ENCODE peak calls at places on chromosomes 11 and 22, in six cellular contexts. X is heart right ventricle, J is left lung, A is BE2C, L is mammary epithelial cell, Z is Panc1. Y is an unnamed sample.
A peak's percentile ranks its signal among the peaks of the same experiment; 100 is the strongest.

GRCh38 chr11:106706355-106706754 is 311.9 kb downstream of the GUCY1A2 start:
- DNase-seq in Z (peak; percentile 79), X (no peak), L (peak; percentile 86), A (no peak), J (no peak), Y (no peak)

GRCh38 chr11:11620966-11621880 is 582 bp downstream of the GALNT18 start:
- DNase-seq in X (peak; percentile 50), A (no peak), J (peak; percentile 51), Z (no peak), L (peak; percentile 58), Y (peak; percentile 84)

GRCh38 chr11:79686703-79687419 is 246.0 kb upstream of the TENM4 start:
- DNase-seq in X (no peak), A (no peak), J (no peak), L (no peak), Z (no peak), Y (no peak)

GRCh38 chr22:43889366-43890253 is 2.2 kb downstream of the PNPLA5 start:
- DNase-seq in A (no peak), L (peak; percentile 21), X (no peak), Z (no peak), J (peak; percentile 21), Y (peak; percentile 37)

GRCh38 chr11:125167292-125167953 is 2.9 kb downstream of the PKNOX2 start:
- DNase-seq in A (no peak), J (no peak), X (peak; percentile 57), L (no peak), Z (no peak), Y (peak; percentile 71)

GRCh38 chr11:26583550-26583949 is 11.5 kb upstream of the MUC15 start:
- DNase-seq in L (peak; percentile 91), X (no peak), A (no peak), J (no peak), Z (no peak), Y (no peak)

GRCh38 chr11:68009391-68010000 is 631 bp upstream of the ALDH3B1 start:
- DNase-seq in Z (no peak), X (no peak), A (peak; percentile 22), J (peak; percentile 52), L (peak; percentile 44), Y (peak; percentile 39)

GRCh38 chr11:114208371-114208770 is 87.8 kb upstream of the NNMT start:
- DNase-seq in Z (no peak), L (no peak), J (no peak), A (no peak), X (no peak), Y (no peak)

GRCh38 chr11:102630598-102631448 is 5.7 kb upstream of the MMP20 start:
- DNase-seq in Z (no peak), X (no peak), A (no peak), J (no peak), L (no peak), Y (no peak)

GRCh38 chr11:121659811-121660210 is 207.0 kb upstream of the SORL1-AS1 start:
- DNase-seq in L (no peak), A (no peak), X (no peak), J (no peak), Z (no peak), Y (no peak)

GRCh38 chr11:4436424-4436823 is 12.7 kb upstream of the OR52K2 start:
- DNase-seq in J (no peak), X (no peak), Z (no peak), L (no peak), A (no peak), Y (no peak)

GRCh38 chr22:20408891-20409290 is 14.9 kb downstream of the ZNF74 start:
- DNase-seq in J (no peak), X (no peak), Z (no peak), A (no peak), L (no peak), Y (peak; percentile 23)

GRCh38 chr11:933002-933820 is 7.5 kb downstream of the AP2A2 start:
- DNase-seq in Z (no peak), L (no peak), X (no peak), A (no peak), J (no peak), Y (peak; percentile 63)

GRCh38 chr11:1119282-1120146 is 38.2 kb upstream of the MUC5AC start:
- DNase-seq in Z (no peak), L (no peak), A (no peak), X (no peak), J (peak; percentile 12), Y (peak; percentile 61)

GRCh38 chr11:109236696-109237095 is 185.3 kb upstream of the C11orf87 start:
- DNase-seq in L (no peak), A (no peak), J (no peak), Z (no peak), X (no peak), Y (no peak)

GRCh38 chr11:10310301-10310841 is 5.5 kb downstream of the ADM start:
- DNase-seq in Z (no peak), A (no peak), L (peak; percentile 26), J (no peak), X (no peak), Y (no peak)

GRCh38 chr11:72012897-72013721 is 14.4 kb downstream of the IL18BP start:
- DNase-seq in Z (no peak), J (peak; percentile 82), L (peak; percentile 76), X (peak; percentile 71), A (no peak), Y (peak; percentile 87)

GRCh38 chr11:69893631-69894030 is 74.4 kb upstream of the FGF3 start:
- DNase-seq in A (no peak), L (no peak), J (no peak), Z (no peak), X (no peak), Y (peak; percentile 49)

GRCh38 chr11:5522308-5522707 is 5.8 kb upstream of the UBQLNL start:
- DNase-seq in A (no peak), X (no peak), L (no peak), Z (no peak), J (no peak), Y (no peak)

GRCh38 chr22:49882519-49883293 is 29.1 kb downstream of the ZBED4 start:
- DNase-seq in L (no peak), Z (no peak), A (peak; percentile 64), X (no peak), J (no peak), Y (no peak)

DNA sequence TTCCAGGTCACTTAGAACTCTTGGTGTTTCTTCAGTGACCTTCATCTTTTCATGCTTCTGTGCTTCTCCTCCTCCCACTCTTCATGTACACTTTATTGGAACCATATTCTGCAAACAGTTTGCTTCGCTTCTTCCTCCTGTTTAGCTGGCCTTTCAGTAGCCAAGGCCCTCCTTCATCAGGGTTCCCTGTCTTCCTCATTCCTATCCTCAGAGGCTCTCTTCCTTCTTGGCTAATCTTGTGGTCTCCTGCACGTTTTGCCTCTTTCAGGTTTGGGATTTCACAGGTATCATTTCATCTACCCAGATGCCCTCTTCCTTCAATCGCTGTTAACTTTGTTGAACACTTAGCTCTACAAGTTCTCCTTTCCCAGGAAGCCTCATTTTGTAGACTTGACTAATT is 66.8 kb downstream of the DEPDC5 start:
- DNase-seq in Z (no peak), J (no peak), L (no peak), A (no peak), X (no peak), Y (no peak)
- H3K4me3 ChIP-seq in Z (no peak overlapping the region), J (no peak overlapping the region), L (no peak overlapping the region), A (no peak overlapping the region), X (no peak overlapping the region), Y (no peak overlapping the region)

GRCh38 chr22:40367342-40367741 is 3.1 kb upstream of the SGSM3 start:
- DNase-seq in X (no peak), A (no peak), Z (no peak), J (no peak), L (no peak), Y (no peak)
- H3K36me3 ChIP-seq in X (peaks cover 68% of the 10 kb centered on the region), A (peaks cover 48% of the 10 kb centered on the region), Z (peaks cover 20% of the 10 kb centered on the region), J (peaks cover 54% of the 10 kb centered on the region), L (peaks cover 30% of the 10 kb centered on the region), Y (peaks cover 13% of the 10 kb centered on the region)

GRCh38 chr11:128711136-128711535 is 17.3 kb downstream of the FLI1 start:
- DNase-seq in X (no peak), A (no peak), L (peak; percentile 49), Z (no peak), J (no peak), Y (no peak)

GRCh38 chr11:128707671-128708070 is 13.8 kb downstream of the FLI1 start:
- DNase-seq in A (no peak), Z (no peak), L (peak; percentile 53), J (no peak), X (no peak), Y (no peak)

GRCh38 chr11:128705124-128705920 is 11.4 kb downstream of the FLI1 start:
- DNase-seq in J (no peak), X (no peak), L (no peak), A (no peak), Z (no peak), Y (no peak)

GRCh38 chr11:128708660-128709059 is 14.8 kb downstream of the FLI1 start:
- DNase-seq in L (no peak), J (no peak), X (no peak), A (no peak), Z (no peak), Y (no peak)

GRCh38 chr11:128709402-128709801 is 15.5 kb downstream of the FLI1 start:
- DNase-seq in J (no peak), L (peak; percentile 88), X (no peak), Z (no peak), A (no peak), Y (no peak)
- H3K4me1 ChIP-seq in J (peaks cover 15% of the 10 kb centered on the region), L (peaks cover 46% of the 10 kb centered on the region), X (peaks cover 63% of the 10 kb centered on the region), Z (no peaks in the 10 kb centered on the region), A (no peaks in the 10 kb centered on the region), Y (no peaks in the 10 kb centered on the region)

GRCh38 chr11:111378773-111379499 is at the start of gene POU2AF1:
- DNase-seq in Z (no peak), L (peak; percentile 80), A (no peak), X (no peak), J (no peak), Y (no peak)
- H3K4me3 ChIP-seq in Z (no peak within 1 kb of the TSS), L (no peak within 1 kb of the TSS), A (no peak within 1 kb of the TSS), X (no peak within 1 kb of the TSS), J (no peak within 1 kb of the TSS), Y (no peak within 1 kb of the TSS)

DNA sequence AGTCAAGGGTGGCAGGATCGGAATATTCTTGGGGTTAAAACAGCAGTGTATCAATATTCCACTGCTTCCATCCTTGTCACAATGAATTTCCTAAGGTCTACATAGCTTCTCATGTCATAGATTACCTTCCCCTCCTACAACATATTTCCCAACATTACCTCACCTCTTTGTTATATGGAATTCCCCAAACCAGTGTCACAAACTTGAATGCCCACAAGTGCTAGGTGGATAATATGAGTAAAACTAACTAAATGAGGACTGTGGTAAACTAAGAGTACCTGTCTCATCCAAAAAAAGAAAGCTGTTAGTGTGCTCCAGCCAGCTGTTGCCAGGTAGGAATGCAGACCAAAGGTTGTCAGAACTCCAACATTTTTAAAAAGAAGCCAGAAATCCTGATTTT is 17.0 kb upstream of the NUCB2 start:
- DNase-seq in X (no peak), A (no peak), J (no peak), Z (no peak), L (peak; percentile 84), Y (no peak)
- H3K36me3 ChIP-seq in X (no peaks in the 10 kb centered on the region), A (no peaks in the 10 kb centered on the region), J (no peaks in the 10 kb centered on the region), Z (no peaks in the 10 kb centered on the region), L (no peaks in the 10 kb centered on the region), Y (no peaks in the 10 kb centered on the region)

GRCh38 chr11:28969832-28970231 is 861.6 kb downstream of the METTL15 start:
- DNase-seq in J (no peak), L (no peak), A (no peak), X (no peak), Z (no peak), Y (no peak)
- H3K4me1 ChIP-seq in J (no peaks in the 10 kb centered on the region), L (no peaks in the 10 kb centered on the region), A (no peaks in the 10 kb centered on the region), X (no peaks in the 10 kb centered on the region), Z (no peaks in the 10 kb centered on the region), Y (no peaks in the 10 kb centered on the region)

GRCh38 chr22:44907765-44908737 is 101.8 kb downstream of the PHF21B start:
- DNase-seq in Z (no peak), X (no peak), A (no peak), L (no peak), J (no peak), Y (no peak)
- H3K4me3 ChIP-seq in Z (no peak overlapping the region), X (no peak overlapping the region), A (no peak overlapping the region), L (no peak overlapping the region), J (no peak overlapping the region), Y (no peak overlapping the region)